ENCODE peak calls at places on chromosomes 7 and 10, in seven cellular contexts. V is lung; F is CD8-positive, alpha-beta memory T cell; N is lower lobe of right lung; U is tibial artery; D is OCI-LY7; X is uterus. R is an unnamed sample. For H3K4me1, the result is how much of the 10 kb centered on the place peaks cover.

GRCh38 chr7:19982841-19983835 is 209.7 kb upstream of the TMEM196 start:
- DNase-seq in F (no peak), D (peak), X (peak), N (no peak), V (no peak), U (peak), R (no peak)

GRCh38 chr10:132802694-132803320 is 16.9 kb upstream of the NKX6-2 start:
- DNase-seq in F (no peak), D (no peak), V (no peak), U (no peak), X (no peak), N (no peak), R (no peak)

GRCh38 chr10:129594811-129595210 is 127.8 kb downstream of the MGMT start:
- DNase-seq in V (no peak), F (no peak), U (no peak), D (no peak), X (no peak), N (no peak), R (no peak)

GRCh38 chr10:84156768-84157167 is 16.8 kb upstream of the GPR15LG start:
- DNase-seq in F (peak), V (no peak), N (no peak), D (no peak), X (no peak), U (no peak), R (no peak)

GRCh38 chr7:131238260-131238940 is 89.3 kb upstream of the MKLN1 start:
- DNase-seq in F (no peak), D (no peak), U (no peak), X (no peak), V (no peak), N (no peak), R (no peak)

GRCh38 chr7:2753148-2753547 is 65.1 kb downstream of the AMZ1 start:
- DNase-seq in X (no peak), D (no peak), F (no peak), N (no peak), V (no peak), U (no peak), R (no peak)

GRCh38 chr7:90857595-90857994 is 261.5 kb downstream of the CDK14 start:
- DNase-seq in D (no peak), N (no peak), F (no peak), U (no peak), X (no peak), V (no peak), R (no peak)

GRCh38 chr7:143892527-143893300 is 9.3 kb downstream of the TCAF1 start:
- DNase-seq in N (no peak), V (no peak), F (no peak), D (peak), U (no peak), X (no peak), R (no peak)

GRCh38 chr10:131924982-131925649 is 24.3 kb downstream of the PPP2R2D start:
- DNase-seq in F (no peak), N (no peak), U (no peak), D (no peak), V (no peak), X (no peak), R (no peak)

GRCh38 chr7:131424219-131424822 is 96.6 kb downstream of the MKLN1 start:
- DNase-seq in V (no peak), D (peak), F (peak), N (no peak), X (no peak), U (no peak), R (peak)

GRCh38 chr7:73980206-73980605 is 47.8 kb upstream of the ELN start:
- DNase-seq in F (no peak), D (no peak), U (peak), V (no peak), N (peak), X (no peak), R (no peak)

GRCh38 chr10:101783736-101784118 is 481 bp upstream of the NPM3 start:
- DNase-seq in V (no peak), X (no peak), D (no peak), F (no peak), N (no peak), U (no peak), R (no peak)

GRCh38 chr7:81231203-81231922 is 312.5 kb upstream of the SEMA3C start:
- DNase-seq in D (no peak), U (no peak), V (no peak), N (no peak), X (no peak), F (no peak), R (no peak)

GRCh38 chr7:72099784-72100183 is 312.4 kb downstream of the CALN1 start:
- DNase-seq in V (no peak), N (no peak), U (no peak), D (no peak), X (no peak), F (no peak), R (no peak)

GRCh38 chr7:129657363-129657762 is 45.8 kb downstream of the NRF1 start:
- DNase-seq in D (no peak), F (no peak), V (no peak), U (no peak), X (no peak), N (no peak), R (no peak)

GRCh38 chr10:76786673-76787072 is 850.9 kb downstream of the KCNMA1 start:
- DNase-seq in V (no peak), X (no peak), D (no peak), U (no peak), N (no peak), F (no peak), R (no peak)

GRCh38 chr10:69242037-69242843 is 22.1 kb downstream of the HKDC1 start:
- DNase-seq in U (no peak), X (no peak), N (no peak), V (no peak), F (no peak), D (no peak), R (no peak)

GRCh38 chr7:106110885-106111670 is 1.0 kb downstream of the SYPL1 start:
- DNase-seq in X (no peak), N (no peak), D (peak), V (no peak), U (no peak), F (peak), R (no peak)

GRCh38 chr7:76338298-76339084 is 20.3 kb downstream of the YWHAG start:
- DNase-seq in D (no peak), V (no peak), X (no peak), N (no peak), F (no peak), U (no peak), R (no peak)

GRCh38 chr10:11678074-11678793 is 63.9 kb upstream of the ECHDC3 start:
- DNase-seq in X (no peak), U (no peak), D (peak), N (peak), V (no peak), F (no peak), R (no peak)

GRCh38 chr7:138549082-138549481 is 89.0 kb downstream of the TRIM24 start:
- DNase-seq in X (no peak), U (no peak), V (no peak), N (no peak), D (no peak), F (no peak), R (no peak)

GRCh38 chr10:1070939-1071338 is 14.8 kb downstream of the WDR37 start:
- DNase-seq in V (no peak), X (no peak), D (no peak), F (no peak), N (no peak), U (no peak), R (no peak)

GRCh38 chr7:25382869-25383268 is 154.6 kb upstream of the NPVF start:
- DNase-seq in X (no peak), N (no peak), V (no peak), F (no peak), U (no peak), D (no peak), R (no peak)

GRCh38 chr7:25384820-25385560 is 156.7 kb upstream of the NPVF start:
- DNase-seq in V (no peak), U (no peak), D (no peak), F (no peak), X (peak), N (no peak), R (no peak)

GRCh38 chr7:25385731-25386136 is 157.4 kb upstream of the NPVF start:
- DNase-seq in X (peak), N (no peak), F (no peak), U (no peak), D (no peak), V (no peak), R (no peak)

GRCh38 chr7:25383402-25383801 is 155.1 kb upstream of the NPVF start:
- DNase-seq in D (no peak), X (no peak), U (no peak), V (no peak), N (no peak), F (no peak), R (no peak)

DNA sequence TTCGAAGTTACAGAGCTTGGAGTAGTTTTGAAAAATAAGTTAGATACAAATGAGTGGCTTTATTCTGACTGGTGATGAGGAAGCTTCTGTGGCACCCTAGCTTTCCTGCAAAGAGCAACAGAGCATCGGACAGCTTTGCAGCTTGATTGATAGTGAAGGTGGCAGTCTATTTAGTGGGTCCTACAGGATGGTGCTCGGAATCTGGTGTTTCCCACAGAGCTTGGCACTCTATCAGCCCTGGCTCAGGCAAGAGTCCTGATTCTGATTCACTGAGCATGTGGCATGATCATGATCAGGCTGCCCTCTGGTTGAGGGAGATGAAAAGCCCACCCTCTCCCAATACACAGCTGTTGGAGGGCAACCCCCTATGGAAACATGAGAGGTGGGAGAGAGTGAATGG is 153.9 kb upstream of the NPVF start:
- DNase-seq in F (no peak), N (no peak), U (no peak), X (no peak), V (no peak), D (no peak), R (no peak)
- H3K4me1 ChIP-seq in F (under half), N (under half), U (under half), X (under half), V (under half), D (under half), R (under half)

DNA sequence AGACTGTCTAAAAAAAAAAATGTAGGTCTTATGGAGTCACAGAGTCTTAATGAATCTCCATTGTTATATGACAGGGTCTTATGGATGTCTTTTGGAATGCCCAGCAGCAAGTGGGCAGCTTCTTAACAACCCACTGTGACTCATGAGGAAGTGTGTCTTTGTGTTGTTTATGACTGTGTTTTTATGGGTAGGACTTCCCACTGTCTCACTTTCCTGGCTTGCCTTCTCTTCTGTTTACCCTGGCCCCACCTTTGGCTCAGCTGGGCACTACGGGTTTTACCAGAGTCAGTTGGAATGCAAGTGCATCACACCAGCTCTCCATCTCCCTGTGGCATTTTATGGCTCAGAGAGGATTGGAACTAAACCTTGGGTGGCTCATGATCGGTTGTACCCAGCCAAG is 580.5 kb downstream of the AUTS2 start:
- DNase-seq in V (peak), D (no peak), F (no peak), U (no peak), N (peak), X (no peak), R (no peak)
- H3K4me1 ChIP-seq in V (under half), D (under half), F (under half), U (under half), N (under half), X (under half), R (under half)

DNA sequence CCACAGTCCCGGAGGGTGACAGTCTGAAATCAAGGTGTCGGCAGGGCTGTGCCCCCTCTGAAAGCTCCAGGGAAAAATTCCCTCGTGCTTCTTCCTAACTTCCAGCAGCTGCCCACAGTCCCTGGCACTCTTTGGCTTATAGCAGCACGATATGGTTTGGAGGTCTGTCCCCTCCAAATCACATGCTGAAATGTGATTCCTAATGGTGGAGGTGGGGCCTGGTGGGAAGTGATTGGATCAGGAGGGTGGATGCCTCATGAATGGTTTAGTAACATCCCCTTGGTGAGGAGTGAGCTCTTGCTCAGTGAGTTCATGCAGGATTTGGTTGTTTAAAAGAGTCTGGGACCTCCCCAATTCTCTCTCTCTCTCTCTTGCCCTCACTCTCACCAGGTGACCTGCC is 51.1 kb downstream of the GPAM start:
- DNase-seq in N (no peak), D (no peak), X (no peak), F (no peak), V (no peak), U (no peak), R (no peak)
- H3K4me1 ChIP-seq in N (under half), D (under half), X (under half), F (under half), V (under half), U (under half), R (under half)

DNA sequence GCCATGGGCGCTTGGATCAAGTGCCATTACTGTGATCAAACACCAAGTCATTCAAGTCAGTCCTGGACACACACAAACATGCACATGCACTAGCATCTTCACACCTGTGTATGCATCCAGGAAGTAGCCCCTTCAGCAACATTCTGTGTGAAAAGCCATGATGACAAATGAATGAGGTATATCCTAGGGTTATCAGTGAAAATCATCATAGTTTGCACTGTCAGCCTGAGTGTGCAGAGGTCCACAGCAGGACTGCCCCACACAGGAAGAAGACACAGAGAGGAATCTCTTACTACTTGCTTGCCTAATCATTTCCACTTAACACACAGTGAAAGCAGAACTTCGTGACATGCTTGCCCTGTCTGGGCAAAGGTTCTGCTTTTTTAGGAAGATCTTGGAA is 184.0 kb upstream of the ADO start:
- DNase-seq in D (peak), U (no peak), N (peak), F (no peak), X (no peak), V (no peak), R (no peak)
- H3K4me1 ChIP-seq in D (under half), U (under half), N (under half), F (under half), X (under half), V (under half), R (under half)

DNA sequence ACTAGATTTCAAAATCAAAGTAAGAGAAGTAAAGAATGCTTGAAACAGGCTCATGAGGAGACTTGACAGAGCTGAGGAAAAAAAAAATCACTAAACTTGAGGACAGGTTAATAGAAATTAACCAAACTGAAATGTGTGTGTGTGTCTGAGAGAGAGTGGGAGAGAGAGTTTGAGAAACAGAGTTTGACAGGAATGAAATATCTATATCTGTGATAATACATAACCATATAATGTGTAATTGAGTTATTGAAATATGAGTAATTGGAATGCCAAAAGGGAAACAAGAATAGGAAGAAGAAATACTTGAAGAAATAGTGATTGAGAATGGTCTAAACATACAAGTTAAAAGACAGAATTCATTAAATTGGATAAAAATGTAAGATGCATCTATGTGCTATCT is 268.0 kb upstream of the CHRM2 start:
- DNase-seq in V (no peak), X (no peak), F (no peak), D (no peak), U (no peak), N (no peak), R (no peak)
- H3K4me1 ChIP-seq in V (under half), X (under half), F (under half), D (under half), U (under half), N (under half), R (under half)

DNA sequence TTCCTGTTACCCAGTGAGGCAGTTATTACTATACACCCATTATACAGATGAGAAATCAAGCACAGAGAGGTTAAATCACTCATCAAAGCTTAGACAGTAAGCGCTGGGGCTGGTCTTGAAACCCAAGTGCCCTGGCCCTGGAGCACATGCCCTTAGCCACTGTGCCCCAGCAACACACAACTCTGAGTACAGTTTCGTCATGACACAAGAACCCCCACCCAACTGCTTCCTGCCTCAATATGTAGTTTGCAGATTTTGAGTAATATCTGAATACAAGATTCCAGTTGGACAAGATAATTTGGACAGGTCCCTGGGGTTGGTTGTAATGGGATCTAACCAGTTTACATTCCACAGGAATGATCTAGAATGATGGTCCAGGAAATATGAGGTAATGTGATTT is 62.8 kb downstream of the SH3PXD2A start:
- DNase-seq in D (no peak), F (no peak), N (peak), X (no peak), V (no peak), U (no peak), R (no peak)
- H3K4me1 ChIP-seq in D (under half), F (under half), N (under half), X (under half), V (under half), U (under half), R (under half)

GRCh38 chr10:30417301-30417700 is 16.7 kb upstream of the MAP3K8 start:
- DNase-seq in X (no peak), V (no peak), D (no peak), U (no peak), F (no peak), N (no peak), R (no peak)

GRCh38 chr10:30420266-30420665 is 13.7 kb upstream of the MAP3K8 start:
- DNase-seq in N (no peak), V (no peak), F (no peak), D (no peak), U (no peak), X (no peak), R (no peak)

GRCh38 chr10:30413996-30414576 is 19.9 kb upstream of the MAP3K8 start:
- DNase-seq in F (peak), X (no peak), N (no peak), U (no peak), D (peak), V (no peak), R (peak)

GRCh38 chr10:30411263-30411662 is 22.7 kb upstream of the MAP3K8 start:
- DNase-seq in F (no peak), D (no peak), X (no peak), N (no peak), U (no peak), V (no peak), R (no peak)

GRCh38 chr10:30415613-30416012 is 18.4 kb upstream of the MAP3K8 start:
- DNase-seq in X (no peak), U (no peak), D (peak), F (no peak), N (no peak), V (no peak), R (no peak)
- H3K4me1 ChIP-seq in X (under half), U (under half), D (under half), F (under half), N (under half), V (under half), R (under half)